ENCODE peak calls at places on chromosome 16, in four cellular contexts. D, B, Q and E are unnamed samples.

GRCh38 chr16:54143934-54144333 is 142.7 kb downstream of the IRX3 start:
- DNase-seq in D (no peak), B (no peak), Q (no peak), E (no peak)

GRCh38 chr16:27723711-27724490 is 174.0 kb downstream of the KATNIP start:
- DNase-seq in D (no peak), B (no peak), Q (no peak), E (no peak)

GRCh38 chr16:73113326-73113720 is 65.4 kb upstream of the ZFHX3 start:
- DNase-seq in D (no peak), B (no peak), Q (no peak), E (no peak)

GRCh38 chr16:12613131-12613991 is 190.3 kb downstream of the CPPED1 start:
- DNase-seq in D (peak), B (peak), Q (peak), E (no peak)

GRCh38 chr16:53054670-53055485 is at the start of gene CHD9:
- DNase-seq in D (peak), B (peak), Q (peak), E (peak)

GRCh38 chr16:4414187-4414909 is 2.0 kb downstream of the CORO7 start:
- DNase-seq in D (peak), B (no peak), Q (no peak), E (no peak)

GRCh38 chr16:84233748-84234147 is 6.1 kb downstream of the KCNG4 start:
- DNase-seq in D (no peak), B (no peak), Q (no peak), E (no peak)

GRCh38 chr16:28084209-28084608 is 20.7 kb upstream of the GSG1L start:
- DNase-seq in D (no peak), B (no peak), Q (no peak), E (no peak)

GRCh38 chr16:861446-861845 is 60.9 kb upstream of the GNG13 start:
- DNase-seq in D (no peak), B (no peak), Q (no peak), E (no peak)

GRCh38 chr16:84048306-84048705 is 5.7 kb upstream of the SLC38A8 start:
- DNase-seq in D (no peak), B (peak), Q (peak), E (no peak)

GRCh38 chr16:10609410-10609774 is 29.0 kb upstream of the EMP2 start:
- DNase-seq in D (no peak), B (no peak), Q (no peak), E (no peak)

GRCh38 chr16:27698266-27698665 is 148.3 kb downstream of the KATNIP start:
- DNase-seq in D (no peak), B (peak), Q (no peak), E (peak)

GRCh38 chr16:47142469-47143328 is 1.0 kb downstream of the NETO2 start:
- DNase-seq in D (no peak), B (peak), Q (no peak), E (peak)
- TF ChIP-seq SP1 in D (no peak), B (no peak), Q (no peak), E (no peak)

GRCh38 chr16:67345401-67345800 is 18.8 kb downstream of the LRRC36 start:
- DNase-seq in D (no peak), B (no peak), Q (no peak), E (no peak)

GRCh38 chr16:67346328-67346727 is 19.7 kb downstream of the LRRC36 start:
- DNase-seq in D (no peak), B (no peak), Q (no peak), E (no peak)

DNA sequence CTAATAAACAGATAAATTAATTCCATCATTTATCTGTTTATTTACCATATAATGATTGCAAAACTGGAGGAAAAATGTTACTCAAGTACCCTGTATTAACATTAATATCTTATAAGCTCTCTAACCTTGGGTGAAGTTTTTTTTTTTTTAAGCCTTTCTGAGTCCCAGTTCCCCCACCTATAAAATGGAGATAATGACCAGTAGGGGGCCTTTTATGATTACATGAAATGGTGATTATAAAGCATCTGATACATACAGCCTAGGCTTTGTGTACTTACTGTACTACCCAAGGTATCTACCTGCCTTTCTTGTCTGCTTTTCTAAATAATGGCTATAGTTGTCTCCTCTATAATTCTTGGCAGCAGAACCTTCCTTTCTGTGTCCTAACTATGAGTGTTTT is 22.6 kb downstream of the LRRC36 start:
- DNase-seq in D (no peak), B (peak), Q (peak), E (no peak)
- TF ChIP-seq TARDBP in D (no peak), B (no peak), Q (no peak), E (no peak)

GRCh38 chr16:87404764-87405625 is 12.9 kb downstream of the MAP1LC3B start:
- DNase-seq in D (no peak), B (no peak), Q (no peak), E (no peak)

GRCh38 chr16:87406495-87407088 is 14.5 kb downstream of the MAP1LC3B start:
- DNase-seq in D (no peak), B (no peak), Q (no peak), E (no peak)

GRCh38 chr16:87409153-87409552 is 17.0 kb downstream of the MAP1LC3B start:
- DNase-seq in D (no peak), B (no peak), Q (no peak), E (no peak)

GRCh38 chr16:87409781-87410180 is 17.6 kb downstream of the MAP1LC3B start:
- DNase-seq in D (no peak), B (no peak), Q (no peak), E (no peak)

DNA sequence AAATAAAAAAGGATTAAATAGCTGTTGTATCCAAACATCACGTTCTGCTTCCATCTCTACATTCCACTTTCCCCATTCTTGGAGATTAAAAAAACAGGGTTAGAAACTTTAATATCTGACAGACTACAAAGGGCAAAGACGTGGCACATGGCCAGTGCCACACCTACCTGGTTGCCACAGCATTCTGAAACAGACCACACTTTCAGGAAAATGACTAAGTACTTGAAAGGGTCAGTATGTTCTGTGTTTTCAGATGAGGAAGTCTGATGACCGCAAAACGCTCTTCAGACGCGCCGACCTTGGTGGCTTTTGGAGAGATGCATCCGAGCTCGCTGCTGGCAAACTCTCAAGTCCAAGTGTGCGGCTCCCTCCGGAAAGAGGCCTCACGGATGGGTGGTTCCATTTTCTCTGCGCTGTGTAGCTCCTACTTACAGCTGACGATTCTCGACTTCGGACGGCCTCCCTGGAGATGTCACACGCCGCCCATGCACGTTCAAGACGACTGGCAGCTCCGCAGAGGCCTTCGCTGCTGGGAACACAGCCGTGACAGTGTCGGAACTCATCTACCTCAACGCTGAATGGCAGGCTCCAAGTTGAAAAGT is 15.5 kb downstream of the MAP1LC3B start:
- DNase-seq in D (peak), B (no peak), Q (no peak), E (no peak)
- TF ChIP-seq SP1 in D (no peak), B (no peak), Q (no peak), E (no peak)

GRCh38 chr16:18932243-18932997 is 6.2 kb upstream of the SMG1 start:
- DNase-seq in D (no peak), B (no peak), Q (peak), E (no peak)
- TF ChIP-seq TARDBP in D (no peak), B (no peak), Q (no peak), E (no peak)

GRCh38 chr16:89371386-89371785 is 119.0 kb downstream of the ANKRD11 start:
- DNase-seq in D (no peak), B (no peak), Q (no peak), E (no peak)

GRCh38 chr16:89370081-89370511 is 120.3 kb downstream of the ANKRD11 start:
- DNase-seq in D (no peak), B (no peak), Q (no peak), E (no peak)

GRCh38 chr16:89373355-89374110 is 116.8 kb downstream of the ANKRD11 start:
- DNase-seq in D (no peak), B (no peak), Q (no peak), E (no peak)

GRCh38 chr16:89370601-89371000 is 119.8 kb downstream of the ANKRD11 start:
- DNase-seq in D (no peak), B (no peak), Q (no peak), E (no peak)

DNA sequence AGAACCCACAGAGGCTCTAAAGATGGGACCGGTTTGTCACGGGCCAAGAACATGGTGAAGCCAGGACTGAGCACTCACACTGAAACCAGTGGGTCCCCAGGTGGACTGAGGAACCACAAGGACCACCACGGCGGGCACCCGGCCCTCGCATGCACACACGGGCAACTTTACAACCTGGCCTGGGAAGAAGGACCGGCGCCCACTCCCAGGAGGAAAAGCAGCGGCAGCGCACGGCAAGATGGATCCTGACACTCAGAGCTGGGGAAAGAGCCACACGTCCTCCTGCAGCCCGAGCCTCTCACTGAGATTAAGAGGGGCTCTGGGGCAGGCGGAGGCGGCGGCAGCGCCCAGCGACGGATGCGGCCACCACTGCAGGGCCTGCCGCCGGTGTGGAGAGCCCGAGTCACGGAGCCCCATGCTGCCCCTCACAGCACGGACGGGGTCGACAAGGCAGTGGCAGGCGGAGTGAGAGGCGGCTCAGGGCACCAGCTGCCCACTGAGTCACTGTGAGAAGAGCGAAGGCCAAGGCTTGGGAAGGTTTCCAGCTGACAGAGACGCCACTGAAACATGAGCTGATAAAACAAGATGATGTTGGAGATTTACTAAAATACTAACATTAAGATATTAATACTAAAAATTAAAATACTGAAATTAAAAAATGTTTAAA is 118.3 kb downstream of the ANKRD11 start:
- DNase-seq in D (no peak), B (no peak), Q (no peak), E (no peak)
- TF ChIP-seq SP1 in D (no peak), B (no peak), Q (no peak), E (no peak)

DNA sequence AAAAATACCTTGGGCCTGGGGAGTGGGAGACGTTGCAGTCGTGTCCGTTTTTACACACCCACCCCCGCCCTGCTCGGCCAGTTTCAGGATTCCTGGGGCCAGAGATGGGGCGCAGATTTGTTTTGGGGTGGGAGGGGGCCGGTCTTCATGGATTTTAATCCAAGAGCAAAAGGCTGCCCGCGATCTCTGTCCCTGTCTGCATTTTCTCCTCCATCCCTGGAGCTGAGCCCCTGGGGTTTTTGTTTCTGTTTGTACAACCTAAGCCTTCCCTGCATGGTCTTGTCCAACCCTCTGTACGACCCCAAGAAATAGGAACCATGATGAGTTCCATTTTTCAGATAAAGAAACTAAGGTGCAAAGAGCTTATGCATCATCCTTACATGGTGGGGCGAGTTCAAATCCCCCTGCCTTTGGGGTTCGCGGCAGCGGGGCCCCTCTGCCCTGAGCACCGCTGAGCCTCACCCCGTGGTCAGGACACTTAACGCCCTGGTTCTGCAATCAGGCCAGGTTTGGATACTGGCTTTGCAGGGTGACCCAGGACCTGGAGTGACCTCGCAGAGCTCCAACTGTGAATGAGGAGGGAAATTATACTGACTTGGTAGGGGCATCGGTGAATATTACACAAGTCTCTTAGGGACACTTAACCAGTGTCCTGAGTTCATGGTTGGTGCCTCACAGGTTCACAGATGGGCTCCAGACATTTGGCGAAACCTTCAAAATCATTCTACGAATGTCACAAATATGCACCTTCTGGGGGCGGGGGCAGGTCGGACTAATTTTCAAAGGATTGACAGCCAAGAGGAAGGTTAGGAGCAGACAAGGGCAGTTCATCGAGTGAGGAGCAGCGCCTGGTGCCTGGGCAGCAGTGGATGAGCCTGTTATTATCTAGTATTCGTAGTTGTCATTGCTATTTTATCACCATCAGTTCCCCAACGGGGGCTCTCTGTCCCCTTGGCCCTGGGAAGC is 4.1 kb upstream of the FOXF1 start:
- DNase-seq in D (no peak), B (no peak), Q (no peak), E (no peak)
- TF ChIP-seq TARDBP in D (no peak), B (no peak), Q (no peak), E (no peak)